ENCODE peak calls at places on chromosomes 13 and 19, in ten cellular contexts. H is right lobe of liver, J is AG10803, B is brain microvascular endothelial cell, Z is IMR-90, C is fibroblast of pulmonary artery, T is breast epithelium, F is suprapubic skin, E is lower leg skin, S is hepatocyte. M is an unnamed sample.

GRCh38 chr13:105579821-105580707 is 955.4 kb downstream of the EFNB2 start:
- DNase-seq in J (no peak), F (no peak), S (peak), C (no peak), E (no peak), Z (no peak), T (no peak), H (no peak), B (no peak), M (no peak)

GRCh38 chr19:48608798-48609263 is 2.3 kb downstream of the SPACA4 start:
- DNase-seq in E (no peak), J (peak), B (peak), F (no peak), T (no peak), H (no peak), Z (no peak), C (peak), S (no peak), M (no peak)

GRCh38 chr19:10701955-10702307 is 692 bp downstream of the QTRT1 start:
- DNase-seq in S (peak), B (no peak), C (no peak), E (no peak), J (no peak), Z (no peak), F (no peak), H (no peak), T (no peak), M (no peak)

GRCh38 chr13:108609353-108609752 is 20.1 kb upstream of the MYO16 start:
- DNase-seq in S (peak), F (no peak), H (no peak), J (peak), T (no peak), Z (peak), B (no peak), E (no peak), C (peak), M (no peak)

GRCh38 chr13:101661839-101662238 is 209.4 kb downstream of the ITGBL1 start:
- DNase-seq in J (no peak), H (no peak), Z (no peak), B (no peak), C (no peak), S (no peak), T (no peak), E (no peak), F (no peak), M (no peak)

GRCh38 chr19:49020931-49021895 is 2.9 kb downstream of the CGB3 start:
- DNase-seq in E (no peak), T (no peak), F (no peak), C (no peak), Z (peak), S (no peak), J (peak), H (no peak), B (peak), M (no peak)

GRCh38 chr19:29530549-29531457 is 5.0 kb downstream of the VSTM2B start:
- DNase-seq in J (no peak), Z (no peak), F (no peak), E (no peak), C (no peak), S (no peak), T (no peak), B (no peak), H (peak), M (no peak)

GRCh38 chr13:50131998-50132936 is 117.0 kb downstream of the KCNRG start:
- DNase-seq in J (no peak), B (no peak), T (no peak), Z (no peak), C (no peak), E (peak), S (no peak), H (no peak), F (no peak), M (no peak)

GRCh38 chr13:48653074-48654054 is at the start of gene CYSLTR2:
- DNase-seq in H (no peak), E (no peak), F (no peak), B (peak), Z (peak), T (no peak), J (peak), C (peak), S (peak), M (no peak)

GRCh38 chr19:41879670-41880328 is 2.7 kb downstream of the CD79A start:
- DNase-seq in T (no peak), Z (no peak), H (no peak), B (no peak), F (no peak), S (no peak), J (no peak), E (no peak), C (no peak), M (no peak)

GRCh38 chr13:39415403-39415802 is 187.6 kb downstream of the LHFPL6 start:
- DNase-seq in S (no peak), F (no peak), C (peak), E (no peak), J (peak), B (no peak), T (no peak), Z (peak), H (no peak), M (peak)

GRCh38 chr13:19089315-19089714 is 92.3 kb downstream of the TUBA3C start:
- DNase-seq in E (no peak), J (no peak), T (no peak), Z (no peak), B (no peak), S (no peak), C (no peak), H (no peak), F (no peak), M (no peak)

GRCh38 chr19:5360003-5360820 is 19.6 kb upstream of the PTPRS start:
- DNase-seq in B (no peak), C (peak), Z (peak), F (no peak), J (peak), T (no peak), S (no peak), H (no peak), E (no peak), M (no peak)

GRCh38 chr19:7294571-7295212 is 478 bp upstream of the INSR start:
- DNase-seq in J (peak), E (peak), Z (peak), C (peak), S (peak), B (no peak), F (peak), T (peak), H (peak), M (peak)

GRCh38 chr19:4323692-4324091 is 14.9 kb downstream of the STAP2 start:
- DNase-seq in Z (no peak), B (no peak), H (no peak), J (no peak), C (no peak), T (no peak), E (no peak), S (no peak), F (no peak), M (no peak)

GRCh38 chr13:70297219-70297618 is 189.0 kb upstream of the KLHL1 start:
- DNase-seq in J (no peak), S (no peak), Z (no peak), F (no peak), B (no peak), T (no peak), H (peak), C (no peak), E (no peak), M (no peak)

GRCh38 chr13:96551540-96551939 is 442.7 kb downstream of the OXGR1 start:
- DNase-seq in T (no peak), S (peak), H (no peak), J (no peak), F (no peak), E (no peak), Z (no peak), B (no peak), C (no peak), M (no peak)

GRCh38 chr19:39692822-39693221 is 11.5 kb upstream of the LGALS14 start:
- DNase-seq in F (no peak), E (no peak), B (no peak), C (no peak), Z (no peak), H (no peak), S (no peak), T (no peak), J (no peak), M (no peak)

GRCh38 chr19:45346449-45346848 is 5.9 kb downstream of the KLC3 start:
- DNase-seq in S (no peak), T (no peak), Z (no peak), E (no peak), B (no peak), C (no peak), H (no peak), J (no peak), F (no peak), M (no peak)
- TF ChIP-seq CTCF in S (no peak), T (no peak), Z (no peak), E (no peak), B (peak), C (no peak), H (no peak), J (no peak), F (no peak), M (no peak)

GRCh38 chr13:94968757-94969086 is 256.4 kb upstream of the SOX21 start:
- DNase-seq in C (no peak), T (no peak), B (no peak), J (no peak), H (no peak), Z (no peak), S (no peak), E (no peak), F (no peak), M (no peak)
- H3K4me3 ChIP-seq in C (peak), T (no peak), B (peak), J (peak), H (no peak), Z (no peak), S (peak), E (no peak), F (peak), M (peak)

DNA sequence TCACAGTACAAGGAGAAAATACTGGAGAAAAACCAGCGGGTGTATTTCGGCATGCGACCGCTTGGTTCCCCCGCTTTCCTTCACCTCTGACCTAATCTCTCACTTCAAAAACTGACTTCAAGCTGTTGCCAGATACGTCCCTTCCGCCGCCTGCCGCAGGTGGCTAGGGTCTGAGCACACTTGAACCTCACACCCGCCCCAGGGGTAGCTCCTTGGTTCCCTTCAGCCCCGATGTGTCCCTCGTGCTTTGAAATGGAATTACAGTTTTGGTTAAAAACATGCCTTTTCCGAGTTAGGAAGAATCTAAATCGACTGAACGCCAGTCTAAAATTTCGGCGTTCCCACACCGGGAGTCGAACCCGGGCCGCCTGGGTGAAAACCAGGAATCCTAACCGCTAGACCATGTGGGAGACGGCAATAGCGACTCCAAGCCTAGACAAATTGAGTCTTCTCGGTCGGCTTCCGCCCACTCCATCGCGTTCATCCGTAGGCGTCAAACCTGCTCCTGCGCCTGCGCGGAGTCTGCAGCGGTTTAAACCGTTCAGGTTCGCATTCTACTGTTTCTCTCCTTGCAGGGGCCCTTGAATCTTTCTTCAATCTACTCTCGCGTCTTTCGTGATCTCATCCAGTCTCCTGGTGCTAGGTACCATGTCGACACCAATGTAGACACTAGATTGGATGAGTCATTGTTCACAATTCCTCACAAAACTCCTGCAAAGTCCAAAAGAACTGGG is 71.5 kb downstream of the NUFIP1 start:
- DNase-seq in H (peak), E (peak), C (peak), Z (peak), J (peak), T (peak), F (peak), B (peak), S (peak), M (peak)
- TF ChIP-seq CTCF in H (peak), E (no peak), C (peak), Z (peak), J (peak), T (peak), F (peak), B (peak), S (peak), M (no peak)

GRCh38 chr13:102944821-102945220 is 99.0 kb downstream of the ERCC5 start:
- DNase-seq in H (no peak), Z (no peak), E (no peak), C (no peak), T (no peak), B (no peak), F (no peak), S (no peak), J (no peak), M (no peak)

GRCh38 chr13:102935896-102936321 is 90.1 kb downstream of the ERCC5 start:
- DNase-seq in J (no peak), T (no peak), B (no peak), Z (no peak), E (no peak), H (no peak), C (no peak), S (no peak), F (no peak), M (no peak)

GRCh38 chr13:102945324-102945815 is 99.5 kb downstream of the ERCC5 start:
- DNase-seq in H (no peak), Z (no peak), E (no peak), B (no peak), C (no peak), F (no peak), J (no peak), S (no peak), T (no peak), M (no peak)

GRCh38 chr13:102940770-102941169 is 94.9 kb downstream of the ERCC5 start:
- DNase-seq in T (no peak), B (no peak), C (no peak), F (no peak), S (no peak), E (no peak), J (no peak), Z (no peak), H (no peak), M (no peak)

GRCh38 chr13:102940143-102940542 is 94.3 kb downstream of the ERCC5 start:
- DNase-seq in H (no peak), F (no peak), Z (no peak), S (no peak), C (no peak), T (no peak), E (no peak), B (no peak), J (no peak), M (no peak)
- H3K4me3 ChIP-seq in H (no peak), F (no peak), Z (no peak), S (no peak), C (no peak), T (no peak), E (no peak), B (no peak), J (no peak), M (no peak)

GRCh38 chr19:20565321-20566018 is at the start of gene ZNF737:
- DNase-seq in E (peak), H (peak), C (peak), Z (peak), S (peak), B (peak), J (peak), F (peak), T (peak), M (peak)
- TF ChIP-seq CTCF in E (no peak), H (peak), C (peak), Z (peak), S (peak), B (peak), J (peak), F (peak), T (no peak), M (peak)

M was measured in prostate gland.